ENCODE peak calls at places on chromosome 22, in eight cellular contexts. D, A, W, H, S, C, R and E are unnamed samples. For H3K36me3 and H3K9me3, the result is how much of the 10 kb centered on the place peaks cover.

GRCh38 chr22:33112606-33113005 is 54.4 kb upstream of the SYN3 start:
- DNase-seq in D (no peak), A (no peak), W (no peak), H (no peak), S (no peak), C (no peak), R (no peak), E (no peak)

GRCh38 chr22:26800858-26801257 is 143.5 kb downstream of the MIAT start:
- DNase-seq in D (no peak), A (no peak), W (no peak), H (no peak), S (no peak), C (no peak), R (no peak), E (peak)

GRCh38 chr22:21972293-21972779 is 10.3 kb downstream of the TOP3B start:
- DNase-seq in D (peak), A (no peak), W (no peak), H (peak), S (no peak), C (no peak), R (no peak), E (peak)

GRCh38 chr22:31897842-31898241 is 46.5 kb upstream of the YWHAH start:
- DNase-seq in D (no peak), A (no peak), W (no peak), H (no peak), S (no peak), C (no peak), R (no peak), E (peak)

GRCh38 chr22:18048441-18048898 is 24.1 kb upstream of the MICAL3 start:
- DNase-seq in D (no peak), A (no peak), W (no peak), H (no peak), S (peak), C (no peak), R (no peak), E (peak)

GRCh38 chr22:20552450-20552894 is 45.1 kb downstream of the MED15 start:
- DNase-seq in D (peak), A (no peak), W (peak), H (peak), S (peak), C (no peak), R (peak), E (peak)

GRCh38 chr22:50585781-50586180 is 3.1 kb upstream of the CHKB start:
- DNase-seq in D (no peak), A (no peak), W (no peak), H (no peak), S (no peak), C (no peak), R (no peak), E (no peak)

GRCh38 chr22:21778705-21779363 is 43.2 kb upstream of the YPEL1 start:
- DNase-seq in D (no peak), A (no peak), W (peak), H (no peak), S (no peak), C (no peak), R (no peak), E (peak)

GRCh38 chr22:50728523-50728931 is 9.5 kb upstream of the ACR start:
- DNase-seq in D (no peak), A (no peak), W (no peak), H (no peak), S (no peak), C (no peak), R (no peak), E (no peak)

GRCh38 chr22:17795661-17796548 is 21.6 kb upstream of the BID start:
- DNase-seq in D (peak), A (no peak), W (no peak), H (no peak), S (no peak), C (no peak), R (no peak), E (no peak)

GRCh38 chr22:47190957-47191323 is 428.5 kb downstream of the TBC1D22A start:
- DNase-seq in D (no peak), A (no peak), W (peak), H (no peak), S (no peak), C (no peak), R (no peak), E (no peak)

GRCh38 chr22:42754658-42755057 is 34.0 kb upstream of the A4GALT start:
- DNase-seq in D (no peak), A (no peak), W (peak), H (no peak), S (no peak), C (no peak), R (no peak), E (peak)

GRCh38 chr22:24402460-24403192 is 24.8 kb upstream of the ADORA2A start:
- DNase-seq in D (peak), A (no peak), W (peak), H (peak), S (peak), C (peak), R (peak), E (peak)

GRCh38 chr22:19129871-19130270 is 1.2 kb upstream of the TSSK2 start:
- DNase-seq in D (no peak), A (no peak), W (no peak), H (no peak), S (no peak), C (peak), R (no peak), E (no peak)

GRCh38 chr22:24805790-24806662 is at the start of gene SGSM1:
- DNase-seq in D (peak), A (no peak), W (peak), H (peak), S (peak), C (peak), R (peak), E (peak)

GRCh38 chr22:40412441-40412840 is 42.0 kb downstream of the SGSM3 start:
- DNase-seq in D (peak), A (no peak), W (no peak), H (no peak), S (no peak), C (no peak), R (no peak), E (no peak)

GRCh38 chr22:41813726-41814410 is 13.4 kb downstream of the CCDC134 start:
- DNase-seq in D (no peak), A (no peak), W (no peak), H (no peak), S (no peak), C (no peak), R (no peak), E (no peak)

GRCh38 chr22:32562916-32563315 is 88.3 kb downstream of the FBXO7 start:
- DNase-seq in D (no peak), A (no peak), W (no peak), H (no peak), S (no peak), C (no peak), R (no peak), E (no peak)

GRCh38 chr22:20549232-20549841 is 41.9 kb downstream of the MED15 start:
- DNase-seq in D (peak), A (no peak), W (no peak), H (no peak), S (peak), C (no peak), R (no peak), E (no peak)

GRCh38 chr22:25212337-25212736 is 7.1 kb upstream of the CRYBB2 start:
- DNase-seq in D (no peak), A (no peak), W (no peak), H (no peak), S (no peak), C (no peak), R (no peak), E (no peak)

GRCh38 chr22:33656808-33657628 is 263.3 kb downstream of the LARGE1 start:
- DNase-seq in D (no peak), A (no peak), W (no peak), H (no peak), S (peak), C (no peak), R (no peak), E (no peak)

GRCh38 chr22:26547426-26547825 is 35.2 kb upstream of the TFIP11 start:
- DNase-seq in D (no peak), A (no peak), W (no peak), H (no peak), S (no peak), C (no peak), R (no peak), E (peak)

GRCh38 chr22:21698430-21699329 is 32.9 kb downstream of the PPIL2 start:
- DNase-seq in D (no peak), A (no peak), W (no peak), H (no peak), S (peak), C (no peak), R (peak), E (no peak)

GRCh38 chr22:32202539-32203180 is 2.2 kb downstream of the RFPL2 start:
- DNase-seq in D (no peak), A (no peak), W (peak), H (peak), S (no peak), C (peak), R (no peak), E (peak)

GRCh38 chr22:38033522-38034277 is 23.5 kb upstream of the PICK1 start:
- DNase-seq in D (no peak), A (no peak), W (no peak), H (no peak), S (no peak), C (no peak), R (no peak), E (no peak)
- TF ChIP-seq POLR2A in D (no peak), A (no peak), W (no peak), H (no peak), S (no peak), C (no peak), R (no peak), E (no peak)

GRCh38 chr22:44245867-44246266 is 65.1 kb downstream of the PARVG start:
- DNase-seq in D (no peak), A (no peak), W (peak), H (no peak), S (no peak), C (no peak), R (no peak), E (no peak)

GRCh38 chr22:44248926-44249325 is 63.8 kb downstream of the SHISAL1 start:
- DNase-seq in D (no peak), A (no peak), W (peak), H (no peak), S (no peak), C (no peak), R (no peak), E (no peak)

GRCh38 chr22:44247923-44248892 is 64.5 kb downstream of the SHISAL1 start:
- DNase-seq in D (no peak), A (no peak), W (peak), H (no peak), S (no peak), C (no peak), R (no peak), E (no peak)

GRCh38 chr22:44246615-44247326 is 66.0 kb downstream of the SHISAL1 start:
- DNase-seq in D (no peak), A (no peak), W (peak), H (no peak), S (no peak), C (no peak), R (no peak), E (no peak)

GRCh38 chr22:44247346-44247745 is 65.4 kb downstream of the SHISAL1 start:
- DNase-seq in D (no peak), A (no peak), W (peak), H (no peak), S (no peak), C (no peak), R (no peak), E (no peak)
- H3K36me3 ChIP-seq in D (under half), A (under half), W (under half), H (under half), S (under half), C (under half), R (under half), E (under half)

GRCh38 chr22:22977479-22978200 is 90.0 kb downstream of the IGLL5 start:
- DNase-seq in D (no peak), A (no peak), W (no peak), H (no peak), S (no peak), C (no peak), R (no peak), E (no peak)

GRCh38 chr22:22976033-22976922 is 88.7 kb downstream of the IGLL5 start:
- DNase-seq in D (no peak), A (no peak), W (no peak), H (no peak), S (no peak), C (no peak), R (no peak), E (no peak)

GRCh38 chr22:22974156-22974555 is 86.5 kb downstream of the IGLL5 start:
- DNase-seq in D (no peak), A (no peak), W (no peak), H (no peak), S (no peak), C (no peak), R (no peak), E (no peak)

GRCh38 chr22:22973336-22973735 is 85.7 kb downstream of the IGLL5 start:
- DNase-seq in D (no peak), A (no peak), W (no peak), H (no peak), S (no peak), C (no peak), R (no peak), E (no peak)

GRCh38 chr22:22974795-22975580 is 87.4 kb downstream of the IGLL5 start:
- DNase-seq in D (no peak), A (no peak), W (no peak), H (no peak), S (no peak), C (no peak), R (no peak), E (no peak)
- H3K9me3 ChIP-seq in D (under half), A (under half), W (under half), H (under half), S (under half), C (under half), R (under half), E (under half)

GRCh38 chr22:49564666-49565515 is 262.8 kb downstream of the BRD1 start:
- DNase-seq in D (no peak), A (no peak), W (no peak), H (no peak), S (peak), C (no peak), R (no peak), E (no peak)
- TF ChIP-seq POLR2A in D (no peak), A (no peak), W (no peak), H (no peak), S (no peak), C (no peak), R (no peak), E (no peak)

GRCh38 chr22:36295247-36295646 is 42.3 kb downstream of the APOL1 start:
- DNase-seq in D (no peak), A (no peak), W (no peak), H (no peak), S (no peak), C (no peak), R (no peak), E (no peak)
- H3K36me3 ChIP-seq in D (under half), A (half or more), W (half or more), H (under half), S (under half), C (half or more), R (half or more), E (half or more)

DNA sequence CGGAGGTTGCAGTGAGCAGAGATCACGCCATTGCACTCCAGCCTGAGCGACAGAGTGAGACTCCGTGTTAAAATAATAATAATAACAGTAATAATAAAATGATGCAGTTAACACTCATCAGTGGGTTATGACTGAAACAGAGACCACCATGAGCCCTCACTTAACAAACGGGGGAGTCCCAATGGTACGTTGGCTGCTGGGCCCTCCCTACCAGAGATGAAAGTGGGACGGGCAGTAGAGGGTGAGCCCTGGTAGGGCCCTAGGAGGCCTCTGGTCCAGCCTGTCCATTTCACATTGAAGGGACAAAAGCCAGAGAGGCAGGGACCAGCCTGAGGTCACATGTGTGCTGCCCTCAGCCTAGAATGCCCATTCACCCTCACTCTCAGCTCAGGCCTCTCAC is 13.7 kb upstream of the KIAA0930 start:
- DNase-seq in D (no peak), A (no peak), W (no peak), H (no peak), S (no peak), C (no peak), R (no peak), E (no peak)
- H3K9me3 ChIP-seq in D (under half), A (under half), W (under half), H (under half), S (under half), C (under half), R (under half), E (under half)

GRCh38 chr22:37747090-37747714 is 50.4 kb downstream of the TRIOBP start:
- DNase-seq in D (peak), A (no peak), W (no peak), H (no peak), S (peak), C (no peak), R (peak), E (peak)

GRCh38 chr22:37746366-37747089 is 49.7 kb downstream of the TRIOBP start:
- DNase-seq in D (no peak), A (no peak), W (no peak), H (no peak), S (no peak), C (no peak), R (no peak), E (no peak)

GRCh38 chr22:37744589-37744988 is 47.7 kb downstream of the TRIOBP start:
- DNase-seq in D (no peak), A (no peak), W (no peak), H (no peak), S (no peak), C (no peak), R (no peak), E (no peak)

GRCh38 chr22:37747715-37748100 is 50.9 kb downstream of the TRIOBP start:
- DNase-seq in D (no peak), A (no peak), W (no peak), H (no peak), S (no peak), C (no peak), R (no peak), E (no peak)

GRCh38 chr22:37745548-37746365 is 48.9 kb downstream of the TRIOBP start:
- DNase-seq in D (peak), A (no peak), W (peak), H (peak), S (peak), C (peak), R (peak), E (peak)
- TF ChIP-seq POLR2A in D (no peak), A (no peak), W (no peak), H (peak), S (peak), C (no peak), R (peak), E (peak)

GRCh38 chr22:30026751-30027150 is 53.5 kb upstream of the HORMAD2 start:
- DNase-seq in D (no peak), A (no peak), W (no peak), H (no peak), S (no peak), C (no peak), R (no peak), E (no peak)

GRCh38 chr22:30027169-30027568 is 53.1 kb upstream of the HORMAD2 start:
- DNase-seq in D (no peak), A (no peak), W (peak), H (peak), S (no peak), C (no peak), R (no peak), E (no peak)

GRCh38 chr22:30029512-30029911 is 50.8 kb upstream of the HORMAD2 start:
- DNase-seq in D (no peak), A (no peak), W (no peak), H (no peak), S (no peak), C (no peak), R (no peak), E (no peak)

GRCh38 chr22:30027791-30028190 is 52.5 kb upstream of the HORMAD2 start:
- DNase-seq in D (no peak), A (no peak), W (peak), H (no peak), S (no peak), C (no peak), R (no peak), E (no peak)

DNA sequence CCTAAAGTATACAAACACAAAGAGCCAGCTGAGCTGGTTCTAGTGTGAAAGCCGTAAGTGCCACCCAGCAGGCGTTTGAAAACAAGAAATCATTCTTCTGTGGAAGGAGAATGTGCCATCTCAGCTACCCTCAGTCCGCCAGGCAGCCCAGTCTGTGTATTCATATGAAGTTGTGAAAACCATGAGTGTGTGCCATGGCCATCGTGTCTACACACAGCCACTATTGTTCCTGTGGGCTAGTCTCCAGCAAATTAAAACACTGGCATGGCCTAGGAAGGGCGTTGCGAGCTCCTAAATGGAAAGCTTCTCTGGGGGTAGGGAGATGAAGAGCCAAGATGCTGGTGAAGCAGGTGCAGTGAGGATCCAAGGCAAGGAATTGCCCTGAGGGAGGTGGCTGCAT is 51.5 kb upstream of the HORMAD2 start:
- DNase-seq in D (no peak), A (no peak), W (no peak), H (no peak), S (no peak), C (no peak), R (no peak), E (no peak)
- H3K36me3 ChIP-seq in D (under half), A (under half), W (half or more), H (under half), S (under half), C (under half), R (under half), E (under half)

GRCh38 chr22:28222066-28222465 is 303.0 kb upstream of the PITPNB start:
- DNase-seq in D (no peak), A (no peak), W (no peak), H (no peak), S (no peak), C (no peak), R (no peak), E (peak)

GRCh38 chr22:28222976-28223375 is 303.9 kb upstream of the PITPNB start:
- DNase-seq in D (no peak), A (no peak), W (no peak), H (no peak), S (peak), C (no peak), R (no peak), E (peak)

GRCh38 chr22:28220626-28221363 is 301.7 kb upstream of the PITPNB start:
- DNase-seq in D (no peak), A (no peak), W (no peak), H (no peak), S (no peak), C (no peak), R (no peak), E (no peak)

GRCh38 chr22:28222571-28222970 is 303.5 kb upstream of the PITPNB start:
- DNase-seq in D (no peak), A (no peak), W (no peak), H (no peak), S (no peak), C (no peak), R (no peak), E (no peak)

GRCh38 chr22:28217277-28217676 is 298.2 kb upstream of the PITPNB start:
- DNase-seq in D (no peak), A (no peak), W (no peak), H (no peak), S (no peak), C (no peak), R (no peak), E (no peak)
- H3K9me3 ChIP-seq in D (under half), A (under half), W (under half), H (under half), S (under half), C (under half), R (under half), E (under half)